ENCODE peak calls at places on chromosomes 12 and 14, in five cellular contexts. E is BJ; X is stimulated activated CD8-positive, alpha-beta memory T cell treated with anti-CD3 and anti-CD28 coated beads, Interleukin-2, amount 100 ng/mL, for 48 hours; K is posterior vena cava; Y is effector CD8-positive, alpha-beta T cell. U is an unnamed sample.

GRCh38 chr14:99391671-99392070 is 89.0 kb downstream of the SETD3 start:
- DNase-seq in E (peak; percentile 10), X (no peak), K (no peak), Y (no peak), U (no peak)

GRCh38 chr14:102759416-102759815 is 17.8 kb upstream of the TRAF3 start:
- DNase-seq in E (no peak), X (no peak), K (no peak), Y (no peak), U (no peak)

GRCh38 chr12:92034858-92035401 is 110.7 kb downstream of the BTG1 start:
- DNase-seq in E (no peak), X (no peak), K (no peak), Y (peak; percentile 57), U (no peak)

GRCh38 chr12:29611906-29612305 is 114.4 kb upstream of the OVCH1 start:
- DNase-seq in E (peak; percentile 74), X (no peak), K (no peak), Y (no peak), U (no peak)

GRCh38 chr14:25944020-25944419 is 653.8 kb downstream of the NOVA1 start:
- DNase-seq in E (no peak), X (no peak), K (no peak), Y (no peak), U (no peak)

GRCh38 chr12:30993766-30994165 is 67.2 kb downstream of the TSPAN11 start:
- DNase-seq in E (no peak), X (no peak), K (no peak), Y (no peak), U (no peak)

GRCh38 chr14:95299271-95299670 is 20.4 kb downstream of the CLMN start:
- DNase-seq in E (no peak), X (no peak), K (no peak), Y (no peak), U (no peak)

GRCh38 chr12:6533653-6534157 is 612 bp upstream of the GAPDH start:
- DNase-seq in E (no peak), X (peak; percentile 46), K (peak; percentile 91), Y (peak; percentile 23), U (no peak)

GRCh38 chr14:65177551-65177950 is 75.2 kb upstream of the MAX start:
- DNase-seq in E (no peak), X (no peak), K (no peak), Y (no peak), U (no peak)

GRCh38 chr12:42426733-42427132 is 100.8 kb downstream of the PPHLN1 start:
- DNase-seq in E (no peak), X (no peak), K (no peak), Y (no peak), U (no peak)

GRCh38 chr12:530871-531270 is 71.1 kb downstream of the B4GALNT3 start:
- DNase-seq in E (no peak), X (no peak), K (no peak), Y (no peak), U (no peak)

GRCh38 chr14:94062344-94062904 is 18.6 kb downstream of the DDX24 start:
- DNase-seq in E (no peak), X (no peak), K (no peak), Y (no peak), U (no peak)

GRCh38 chr14:100872241-100872640 is 31.3 kb downstream of the RTL1 start:
- DNase-seq in E (no peak), X (no peak), K (peak; percentile 9), Y (no peak), U (no peak)

GRCh38 chr12:552466-552865 is 92.7 kb downstream of the B4GALNT3 start:
- DNase-seq in E (no peak), X (no peak), K (no peak), Y (no peak), U (no peak)

GRCh38 chr14:103545915-103546650 is 16.4 kb downstream of the BAG5 start:
- DNase-seq in E (no peak), X (no peak), K (peak; percentile 80), Y (no peak), U (no peak)

GRCh38 chr12:132178314-132178713 is 34.1 kb downstream of the NOC4L start:
- DNase-seq in E (no peak), X (no peak), K (peak; percentile 7), Y (no peak), U (no peak)

GRCh38 chr14:62428429-62429203 is 616.6 kb downstream of the KCNH5 start:
- DNase-seq in E (no peak), X (no peak), K (no peak), Y (no peak), U (no peak)

GRCh38 chr12:62250671-62251608 is 9.3 kb upstream of the USP15 start:
- DNase-seq in E (peak; percentile 31), X (no peak), K (no peak), Y (no peak), U (no peak)

U was measured in GM18507.